ENCODE peak calls at places on chromosomes 13 and 19, in nine cellular contexts. One of them, this sample, is unnamed.

GRCh38 chr13:74250738-74251190 is 116.6 kb upstream of the KLF12 start:
- DNase-seq in HepG2: no peak
- DNase-seq in HFF-Myc: no peak
- DNase-seq in Peyer's patch: no peak
- DNase-seq in heart right ventricle: no peak
- DNase-seq in thoracic aorta: no peak
- DNase-seq in GM12865: no peak
- DNase-seq in fibroblast of the aortic adventitia: peak; percentile 77
- DNase-seq in fibroblast of mammary gland: peak; percentile 89
- DNase-seq in this sample: no peak

GRCh38 chr13:78241278-78241919 is 322.8 kb upstream of the EDNRB start:
- DNase-seq in HFF-Myc: no peak
- DNase-seq in fibroblast of the aortic adventitia: peak; percentile 26
- DNase-seq in HepG2: peak; percentile 27
- DNase-seq in thoracic aorta: no peak
- DNase-seq in GM12865: peak; percentile 59
- DNase-seq in Peyer's patch: peak; percentile 56
- DNase-seq in fibroblast of mammary gland: peak; percentile 46
- DNase-seq in heart right ventricle: peak; percentile 14
- DNase-seq in this sample: peak; percentile 30

GRCh38 chr13:113932060-113932459 is 41.8 kb downstream of the C13orf46 start:
- DNase-seq in heart right ventricle: no peak
- DNase-seq in GM12865: no peak
- DNase-seq in HFF-Myc: no peak
- DNase-seq in HepG2: no peak
- DNase-seq in fibroblast of the aortic adventitia: no peak
- DNase-seq in thoracic aorta: no peak
- DNase-seq in fibroblast of mammary gland: no peak
- DNase-seq in Peyer's patch: peak; percentile 8
- DNase-seq in this sample: no peak

GRCh38 chr13:29799041-29799440 is 51.4 kb downstream of the UBL3 start:
- DNase-seq in HepG2: no peak
- DNase-seq in fibroblast of the aortic adventitia: no peak
- DNase-seq in thoracic aorta: no peak
- DNase-seq in HFF-Myc: no peak
- DNase-seq in fibroblast of mammary gland: no peak
- DNase-seq in Peyer's patch: no peak
- DNase-seq in heart right ventricle: no peak
- DNase-seq in GM12865: no peak
- DNase-seq in this sample: no peak

GRCh38 chr13:113088691-113089020 is 16.9 kb upstream of the F7 start:
- DNase-seq in HFF-Myc: no peak
- DNase-seq in heart right ventricle: no peak
- DNase-seq in GM12865: no peak
- DNase-seq in fibroblast of the aortic adventitia: no peak
- DNase-seq in fibroblast of mammary gland: no peak
- DNase-seq in Peyer's patch: no peak
- DNase-seq in HepG2: no peak
- DNase-seq in thoracic aorta: no peak
- DNase-seq in this sample: no peak

GRCh38 chr19:32489971-32490370 is 84.4 kb downstream of the DPY19L3 start:
- DNase-seq in GM12865: no peak
- DNase-seq in fibroblast of mammary gland: peak; percentile 21
- DNase-seq in thoracic aorta: no peak
- DNase-seq in heart right ventricle: no peak
- DNase-seq in fibroblast of the aortic adventitia: no peak
- DNase-seq in Peyer's patch: no peak
- DNase-seq in HFF-Myc: no peak
- DNase-seq in HepG2: no peak
- DNase-seq in this sample: no peak

GRCh38 chr19:497861-498590 is 1.7 kb downstream of the MADCAM1 start:
- DNase-seq in HepG2: no peak
- DNase-seq in Peyer's patch: no peak
- DNase-seq in GM12865: no peak
- DNase-seq in fibroblast of mammary gland: no peak
- DNase-seq in fibroblast of the aortic adventitia: no peak
- DNase-seq in thoracic aorta: no peak
- DNase-seq in HFF-Myc: no peak
- DNase-seq in heart right ventricle: no peak
- DNase-seq in this sample: no peak

GRCh38 chr19:39362682-39363657 is 20.7 kb downstream of the SAMD4B start:
- DNase-seq in HFF-Myc: no peak
- DNase-seq in heart right ventricle: no peak
- DNase-seq in fibroblast of the aortic adventitia: peak; percentile 83
- DNase-seq in HepG2: no peak
- DNase-seq in Peyer's patch: no peak
- DNase-seq in thoracic aorta: no peak
- DNase-seq in GM12865: no peak
- DNase-seq in fibroblast of mammary gland: peak; percentile 89
- DNase-seq in this sample: no peak

GRCh38 chr13:95087746-95088305 is 213.4 kb downstream of the ABCC4 start:
- DNase-seq in Peyer's patch: no peak
- DNase-seq in HFF-Myc: no peak
- DNase-seq in heart right ventricle: no peak
- DNase-seq in fibroblast of the aortic adventitia: peak; percentile 50
- DNase-seq in GM12865: no peak
- DNase-seq in thoracic aorta: no peak
- DNase-seq in fibroblast of mammary gland: peak; percentile 27
- DNase-seq in HepG2: peak; percentile 23
- DNase-seq in this sample: peak; percentile 13

GRCh38 chr19:7676376-7676775 is 514 bp upstream of the MCEMP1 start:
- DNase-seq in fibroblast of mammary gland: no peak
- DNase-seq in heart right ventricle: no peak
- DNase-seq in fibroblast of the aortic adventitia: no peak
- DNase-seq in GM12865: no peak
- DNase-seq in HFF-Myc: no peak
- DNase-seq in thoracic aorta: no peak
- DNase-seq in HepG2: no peak
- DNase-seq in Peyer's patch: no peak
- DNase-seq in this sample: no peak

GRCh38 chr19:45403781-45404556 is 900 bp downstream of the PPP1R13L start:
- DNase-seq in fibroblast of mammary gland: no peak
- DNase-seq in heart right ventricle: peak; percentile 70
- DNase-seq in GM12865: peak; percentile 73
- DNase-seq in Peyer's patch: peak; percentile 77
- DNase-seq in HepG2: peak; percentile 70
- DNase-seq in HFF-Myc: no peak
- DNase-seq in thoracic aorta: no peak
- DNase-seq in fibroblast of the aortic adventitia: no peak
- DNase-seq in this sample: no peak

GRCh38 chr13:79966039-79966438 is 374.9 kb downstream of the SPRY2 start:
- DNase-seq in HepG2: no peak
- DNase-seq in GM12865: no peak
- DNase-seq in heart right ventricle: no peak
- DNase-seq in fibroblast of mammary gland: no peak
- DNase-seq in fibroblast of the aortic adventitia: peak; percentile 12
- DNase-seq in Peyer's patch: no peak
- DNase-seq in thoracic aorta: no peak
- DNase-seq in HFF-Myc: no peak
- DNase-seq in this sample: no peak

GRCh38 chr13:35995136-35995535 is 136.0 kb downstream of the DCLK1 start:
- DNase-seq in heart right ventricle: no peak
- DNase-seq in HepG2: no peak
- DNase-seq in HFF-Myc: no peak
- DNase-seq in fibroblast of the aortic adventitia: peak; percentile 66
- DNase-seq in Peyer's patch: no peak
- DNase-seq in GM12865: no peak
- DNase-seq in thoracic aorta: no peak
- DNase-seq in fibroblast of mammary gland: peak; percentile 38
- DNase-seq in this sample: no peak

GRCh38 chr19:30221176-30221575 is 151.0 kb upstream of the ZNF536 start:
- DNase-seq in GM12865: no peak
- DNase-seq in HepG2: no peak
- DNase-seq in Peyer's patch: no peak
- DNase-seq in HFF-Myc: no peak
- DNase-seq in fibroblast of mammary gland: no peak
- DNase-seq in fibroblast of the aortic adventitia: no peak
- DNase-seq in heart right ventricle: no peak
- DNase-seq in thoracic aorta: no peak
- DNase-seq in this sample: no peak

GRCh38 chr19:30223866-30224688 is 148.1 kb upstream of the ZNF536 start:
- DNase-seq in Peyer's patch: no peak
- DNase-seq in HepG2: no peak
- DNase-seq in HFF-Myc: no peak
- DNase-seq in thoracic aorta: no peak
- DNase-seq in GM12865: no peak
- DNase-seq in fibroblast of the aortic adventitia: no peak
- DNase-seq in heart right ventricle: no peak
- DNase-seq in fibroblast of mammary gland: no peak
- DNase-seq in this sample: no peak

GRCh38 chr19:30224689-30225606 is 147.2 kb upstream of the ZNF536 start:
- DNase-seq in fibroblast of the aortic adventitia: no peak
- DNase-seq in GM12865: no peak
- DNase-seq in HFF-Myc: no peak
- DNase-seq in HepG2: no peak
- DNase-seq in fibroblast of mammary gland: no peak
- DNase-seq in Peyer's patch: no peak
- DNase-seq in heart right ventricle: no peak
- DNase-seq in thoracic aorta: no peak
- DNase-seq in this sample: no peak

GRCh38 chr19:30222428-30222873 is 149.7 kb upstream of the ZNF536 start:
- DNase-seq in heart right ventricle: peak; percentile 29
- DNase-seq in GM12865: peak; percentile 9
- DNase-seq in Peyer's patch: no peak
- DNase-seq in HepG2: no peak
- DNase-seq in fibroblast of the aortic adventitia: no peak
- DNase-seq in thoracic aorta: no peak
- DNase-seq in fibroblast of mammary gland: no peak
- DNase-seq in HFF-Myc: no peak
- DNase-seq in this sample: no peak

GRCh38 chr19:30222993-30223865 is 149.0 kb upstream of the ZNF536 start:
- DNase-seq in thoracic aorta: no peak
- DNase-seq in GM12865: no peak
- DNase-seq in heart right ventricle: no peak
- DNase-seq in HepG2: no peak
- DNase-seq in HFF-Myc: no peak
- DNase-seq in fibroblast of the aortic adventitia: no peak
- DNase-seq in Peyer's patch: no peak
- DNase-seq in fibroblast of mammary gland: no peak
- DNase-seq in this sample: no peak
- H3K4me3 ChIP-seq in thoracic aorta: no peak overlapping the region
- H3K4me3 ChIP-seq in GM12865: no peak overlapping the region
- H3K4me3 ChIP-seq in heart right ventricle: peak overlapping the region; percentile 31
- H3K4me3 ChIP-seq in HepG2: no peak overlapping the region
- H3K4me3 ChIP-seq in HFF-Myc: no peak overlapping the region
- H3K4me3 ChIP-seq in fibroblast of the aortic adventitia: no peak overlapping the region
- H3K4me3 ChIP-seq in Peyer's patch: no peak overlapping the region
- H3K4me3 ChIP-seq in fibroblast of mammary gland: no peak overlapping the region
- H3K4me3 ChIP-seq in this sample: no peak overlapping the region

DNA sequence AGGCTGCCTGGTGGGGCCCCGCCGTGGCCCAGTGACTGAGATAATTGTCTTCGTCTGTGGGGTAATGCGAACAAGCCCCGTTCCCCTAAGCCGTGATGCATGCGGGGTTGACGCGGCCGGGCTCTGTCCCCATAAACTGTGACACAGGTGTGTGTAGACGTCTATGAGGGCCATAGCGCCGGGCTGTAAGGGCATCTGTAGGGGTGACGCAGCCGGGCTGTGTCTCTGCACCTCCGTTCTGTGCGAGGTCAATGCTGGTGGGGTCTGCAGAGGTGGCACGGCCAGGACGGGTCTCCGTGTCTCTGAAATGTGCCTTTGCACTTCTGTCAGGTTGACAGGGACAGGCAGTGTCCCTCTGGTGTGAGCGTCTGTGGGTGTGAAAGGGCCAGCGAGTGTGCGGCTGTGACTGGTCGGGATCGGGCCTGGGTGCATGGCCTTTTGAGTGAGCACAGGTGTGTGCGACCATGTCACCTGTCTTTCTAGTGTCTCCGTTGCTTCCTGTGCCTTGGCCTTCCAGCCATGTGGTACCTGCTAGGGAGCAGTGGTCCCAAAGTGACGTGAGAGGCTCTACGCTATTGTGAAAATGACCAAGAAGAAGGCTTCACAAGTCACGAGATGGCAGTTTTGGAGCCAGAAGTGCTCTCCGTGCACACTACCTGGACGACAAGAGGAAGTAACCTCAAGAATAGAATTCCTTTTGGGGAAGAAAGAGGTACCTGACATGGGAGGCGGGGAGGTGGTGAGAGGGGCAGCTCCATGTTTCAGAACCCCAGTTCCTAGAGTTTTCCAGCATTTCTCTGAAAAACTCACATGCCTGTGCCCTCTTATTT is 16.4 kb upstream of the ZNF331 start:
- DNase-seq in GM12865: no peak
- DNase-seq in thoracic aorta: no peak
- DNase-seq in fibroblast of mammary gland: no peak
- DNase-seq in HFF-Myc: no peak
- DNase-seq in heart right ventricle: no peak
- DNase-seq in HepG2: no peak
- DNase-seq in fibroblast of the aortic adventitia: no peak
- DNase-seq in Peyer's patch: no peak
- DNase-seq in this sample: no peak
- TF ChIP-seq CTCF in GM12865: no peak
- TF ChIP-seq CTCF in thoracic aorta: no peak
- TF ChIP-seq CTCF in fibroblast of mammary gland: no peak
- TF ChIP-seq CTCF in HFF-Myc: no peak
- TF ChIP-seq CTCF in heart right ventricle: no peak
- TF ChIP-seq CTCF in HepG2: no peak
- TF ChIP-seq CTCF in fibroblast of the aortic adventitia: no peak
- TF ChIP-seq CTCF in Peyer's patch: no peak
- TF ChIP-seq CTCF in this sample: no peak

DNA sequence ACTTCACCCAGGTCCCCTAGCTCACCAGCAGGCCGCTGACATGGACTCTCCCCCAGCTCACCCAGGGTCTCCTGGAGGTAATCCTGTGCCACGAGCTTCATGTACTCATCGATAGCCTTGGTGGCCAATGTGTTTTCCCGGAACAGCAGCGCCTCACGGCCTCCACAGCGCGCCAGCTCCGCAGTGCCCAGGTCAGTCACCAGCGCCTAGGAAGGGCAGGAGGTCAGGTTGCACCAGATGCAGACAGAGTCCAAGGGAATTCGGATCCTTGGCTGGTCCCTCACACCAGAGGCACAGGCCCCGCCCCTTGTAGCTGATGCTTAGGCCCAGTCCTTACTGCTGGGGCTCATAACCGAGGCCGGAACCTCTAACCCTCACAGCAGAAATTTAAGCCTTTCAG is 6.7 kb upstream of the WIZ start:
- DNase-seq in heart right ventricle: no peak
- DNase-seq in HFF-Myc: no peak
- DNase-seq in GM12865: no peak
- DNase-seq in Peyer's patch: no peak
- DNase-seq in HepG2: no peak
- DNase-seq in fibroblast of mammary gland: no peak
- DNase-seq in fibroblast of the aortic adventitia: no peak
- DNase-seq in thoracic aorta: no peak
- DNase-seq in this sample: no peak
- H3K4me3 ChIP-seq in heart right ventricle: no peak overlapping the region
- H3K4me3 ChIP-seq in HFF-Myc: no peak overlapping the region
- H3K4me3 ChIP-seq in GM12865: no peak overlapping the region
- H3K4me3 ChIP-seq in Peyer's patch: no peak overlapping the region
- H3K4me3 ChIP-seq in HepG2: no peak overlapping the region
- H3K4me3 ChIP-seq in fibroblast of mammary gland: no peak overlapping the region
- H3K4me3 ChIP-seq in fibroblast of the aortic adventitia: no peak overlapping the region
- H3K4me3 ChIP-seq in thoracic aorta: no peak overlapping the region
- H3K4me3 ChIP-seq in this sample: no peak overlapping the region

DNA sequence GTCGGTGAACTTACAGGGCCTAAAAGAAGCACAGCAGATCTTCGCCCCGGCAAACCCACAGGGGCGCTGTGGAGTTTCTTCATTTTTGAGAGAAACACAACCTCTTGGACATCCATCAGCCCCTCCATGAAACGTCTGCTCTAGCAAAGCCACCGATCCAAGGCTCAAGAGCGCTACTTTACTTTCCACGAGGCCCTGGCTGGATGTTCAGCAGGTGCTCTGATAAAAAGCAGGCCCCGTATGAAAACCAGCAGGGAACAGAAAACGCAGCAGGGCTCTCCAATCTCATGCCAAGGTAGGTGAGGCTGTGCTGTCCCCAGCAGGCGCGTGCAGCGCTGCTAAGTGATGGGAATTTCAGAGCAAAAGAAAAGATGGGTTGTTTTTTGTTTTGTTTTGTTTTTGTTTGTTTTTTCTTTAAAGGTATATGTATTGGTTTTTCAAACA is 86.7 kb downstream of the IRS2 start:
- DNase-seq in fibroblast of mammary gland: no peak
- DNase-seq in HepG2: no peak
- DNase-seq in thoracic aorta: no peak
- DNase-seq in Peyer's patch: no peak
- DNase-seq in heart right ventricle: no peak
- DNase-seq in fibroblast of the aortic adventitia: no peak
- DNase-seq in GM12865: no peak
- DNase-seq in HFF-Myc: no peak
- DNase-seq in this sample: no peak
- TF ChIP-seq CTCF in fibroblast of mammary gland: no peak
- TF ChIP-seq CTCF in HepG2: no peak
- TF ChIP-seq CTCF in thoracic aorta: no peak
- TF ChIP-seq CTCF in Peyer's patch: no peak
- TF ChIP-seq CTCF in heart right ventricle: no peak
- TF ChIP-seq CTCF in fibroblast of the aortic adventitia: no peak
- TF ChIP-seq CTCF in GM12865: no peak
- TF ChIP-seq CTCF in HFF-Myc: no peak
- TF ChIP-seq CTCF in this sample: no peak